ENCODE peak calls at places on chromosomes 5 and 9, in ten cellular contexts. One of them, this sample, is unnamed.
A peak's percentile ranks its signal among the peaks of the same experiment; 100 is the strongest.

GRCh38 chr5:42274913-42275312 is 148.3 kb upstream of the GHR start:
- DNase-seq in neural crest cell: no peak
- DNase-seq in AG04449: no peak
- DNase-seq in neural progenitor cell: no peak
- DNase-seq in CD8-positive, alpha-beta T cell: no peak
- DNase-seq in progenitor cell of endocrine pancreas: no peak
- DNase-seq in astrocyte of the spinal cord: peak; percentile 8
- DNase-seq in HFFc6: no peak
- DNase-seq in endothelial cell: no peak
- DNase-seq in IMR-90: no peak
- DNase-seq in this sample: no peak

GRCh38 chr5:141725909-141726308 is 43.9 kb upstream of the ARAP3 start:
- DNase-seq in CD8-positive, alpha-beta T cell: no peak
- DNase-seq in progenitor cell of endocrine pancreas: no peak
- DNase-seq in endothelial cell: no peak
- DNase-seq in HFFc6: no peak
- DNase-seq in IMR-90: no peak
- DNase-seq in neural progenitor cell: no peak
- DNase-seq in AG04449: no peak
- DNase-seq in astrocyte of the spinal cord: no peak
- DNase-seq in neural crest cell: no peak
- DNase-seq in this sample: no peak

GRCh38 chr5:66423484-66423883 is 172.7 kb upstream of the MAST4 start:
- DNase-seq in IMR-90: no peak
- DNase-seq in CD8-positive, alpha-beta T cell: no peak
- DNase-seq in AG04449: no peak
- DNase-seq in progenitor cell of endocrine pancreas: no peak
- DNase-seq in astrocyte of the spinal cord: no peak
- DNase-seq in endothelial cell: no peak
- DNase-seq in neural progenitor cell: no peak
- DNase-seq in neural crest cell: no peak
- DNase-seq in HFFc6: no peak
- DNase-seq in this sample: no peak

GRCh38 chr5:97044057-97044456 is 98.4 kb downstream of the LIX1 start:
- DNase-seq in CD8-positive, alpha-beta T cell: no peak
- DNase-seq in HFFc6: peak; percentile 30
- DNase-seq in IMR-90: peak; percentile 18
- DNase-seq in astrocyte of the spinal cord: no peak
- DNase-seq in endothelial cell: peak; percentile 52
- DNase-seq in neural crest cell: no peak
- DNase-seq in neural progenitor cell: peak; percentile 59
- DNase-seq in progenitor cell of endocrine pancreas: no peak
- DNase-seq in AG04449: no peak
- DNase-seq in this sample: no peak

GRCh38 chr5:10351199-10351881 is 2.2 kb upstream of the MARCHF6 start:
- DNase-seq in astrocyte of the spinal cord: peak; percentile 85
- DNase-seq in CD8-positive, alpha-beta T cell: no peak
- DNase-seq in progenitor cell of endocrine pancreas: no peak
- DNase-seq in IMR-90: peak; percentile 91
- DNase-seq in HFFc6: peak; percentile 75
- DNase-seq in AG04449: no peak
- DNase-seq in neural progenitor cell: no peak
- DNase-seq in neural crest cell: no peak
- DNase-seq in endothelial cell: no peak
- DNase-seq in this sample: no peak

GRCh38 chr5:16169550-16169949 is 10.0 kb downstream of the MARCHF11 start:
- DNase-seq in neural progenitor cell: no peak
- DNase-seq in AG04449: no peak
- DNase-seq in neural crest cell: no peak
- DNase-seq in IMR-90: no peak
- DNase-seq in endothelial cell: no peak
- DNase-seq in HFFc6: no peak
- DNase-seq in CD8-positive, alpha-beta T cell: no peak
- DNase-seq in progenitor cell of endocrine pancreas: no peak
- DNase-seq in astrocyte of the spinal cord: no peak
- DNase-seq in this sample: no peak

GRCh38 chr9:26210338-26210851 is 532.2 kb upstream of the TUSC1 start:
- DNase-seq in AG04449: no peak
- DNase-seq in progenitor cell of endocrine pancreas: no peak
- DNase-seq in HFFc6: peak; percentile 37
- DNase-seq in IMR-90: peak; percentile 17
- DNase-seq in neural progenitor cell: peak; percentile 23
- DNase-seq in CD8-positive, alpha-beta T cell: no peak
- DNase-seq in endothelial cell: no peak
- DNase-seq in neural crest cell: no peak
- DNase-seq in astrocyte of the spinal cord: peak; percentile 6
- DNase-seq in this sample: no peak

GRCh38 chr9:136858844-136859757 is 7.0 kb downstream of the MAMDC4 start:
- DNase-seq in CD8-positive, alpha-beta T cell: no peak
- DNase-seq in AG04449: no peak
- DNase-seq in progenitor cell of endocrine pancreas: no peak
- DNase-seq in endothelial cell: no peak
- DNase-seq in IMR-90: peak; percentile 51
- DNase-seq in neural crest cell: no peak
- DNase-seq in neural progenitor cell: no peak
- DNase-seq in HFFc6: peak; percentile 30
- DNase-seq in astrocyte of the spinal cord: peak; percentile 41
- DNase-seq in this sample: peak; percentile 14

GRCh38 chr5:54844905-54845566 is 140.4 kb downstream of the ESM1 start:
- DNase-seq in neural progenitor cell: peak; percentile 38
- DNase-seq in CD8-positive, alpha-beta T cell: no peak
- DNase-seq in endothelial cell: no peak
- DNase-seq in AG04449: no peak
- DNase-seq in IMR-90: peak; percentile 79
- DNase-seq in astrocyte of the spinal cord: peak; percentile 77
- DNase-seq in HFFc6: peak; percentile 60
- DNase-seq in neural crest cell: no peak
- DNase-seq in progenitor cell of endocrine pancreas: no peak
- DNase-seq in this sample: no peak

GRCh38 chr9:91948423-91949292 is 1.4 kb downstream of the ROR2 start:
- DNase-seq in neural progenitor cell: peak; percentile 87
- DNase-seq in endothelial cell: peak; percentile 61
- DNase-seq in progenitor cell of endocrine pancreas: peak; percentile 70
- DNase-seq in astrocyte of the spinal cord: no peak
- DNase-seq in IMR-90: peak; percentile 57
- DNase-seq in neural crest cell: peak; percentile 45
- DNase-seq in HFFc6: peak; percentile 6
- DNase-seq in CD8-positive, alpha-beta T cell: no peak
- DNase-seq in AG04449: no peak
- DNase-seq in this sample: peak; percentile 62

GRCh38 chr5:170849374-170849773 is 12.4 kb upstream of the RANBP17 start:
- DNase-seq in AG04449: no peak
- DNase-seq in IMR-90: no peak
- DNase-seq in progenitor cell of endocrine pancreas: no peak
- DNase-seq in endothelial cell: no peak
- DNase-seq in CD8-positive, alpha-beta T cell: no peak
- DNase-seq in neural progenitor cell: no peak
- DNase-seq in astrocyte of the spinal cord: no peak
- DNase-seq in HFFc6: no peak
- DNase-seq in neural crest cell: no peak
- DNase-seq in this sample: no peak
- TF ChIP-seq CTCF in AG04449: no peak
- TF ChIP-seq CTCF in IMR-90: no peak
- TF ChIP-seq CTCF in progenitor cell of endocrine pancreas: no peak
- TF ChIP-seq CTCF in endothelial cell: no peak
- TF ChIP-seq CTCF in CD8-positive, alpha-beta T cell: no peak
- TF ChIP-seq CTCF in neural progenitor cell: peak; percentile 5
- TF ChIP-seq CTCF in astrocyte of the spinal cord: no peak
- TF ChIP-seq CTCF in HFFc6: no peak
- TF ChIP-seq CTCF in neural crest cell: no peak
- TF ChIP-seq CTCF in this sample: no peak

GRCh38 chr9:16312962-16313546 is 557.4 kb downstream of the BNC2 start:
- DNase-seq in neural crest cell: no peak
- DNase-seq in HFFc6: no peak
- DNase-seq in endothelial cell: no peak
- DNase-seq in astrocyte of the spinal cord: no peak
- DNase-seq in AG04449: no peak
- DNase-seq in CD8-positive, alpha-beta T cell: no peak
- DNase-seq in progenitor cell of endocrine pancreas: no peak
- DNase-seq in IMR-90: no peak
- DNase-seq in neural progenitor cell: no peak
- DNase-seq in this sample: no peak
- TF ChIP-seq CTCF in neural crest cell: no peak
- TF ChIP-seq CTCF in HFFc6: no peak
- TF ChIP-seq CTCF in endothelial cell: no peak
- TF ChIP-seq CTCF in astrocyte of the spinal cord: no peak
- TF ChIP-seq CTCF in AG04449: no peak
- TF ChIP-seq CTCF in CD8-positive, alpha-beta T cell: no peak
- TF ChIP-seq CTCF in progenitor cell of endocrine pancreas: no peak
- TF ChIP-seq CTCF in IMR-90: no peak
- TF ChIP-seq CTCF in neural progenitor cell: no peak
- TF ChIP-seq CTCF in this sample: no peak

GRCh38 chr5:32851774-32852173 is 140.7 kb downstream of the NPR3 start:
- DNase-seq in IMR-90: no peak
- DNase-seq in HFFc6: no peak
- DNase-seq in CD8-positive, alpha-beta T cell: no peak
- DNase-seq in neural progenitor cell: no peak
- DNase-seq in AG04449: no peak
- DNase-seq in astrocyte of the spinal cord: no peak
- DNase-seq in progenitor cell of endocrine pancreas: no peak
- DNase-seq in endothelial cell: no peak
- DNase-seq in neural crest cell: no peak
- DNase-seq in this sample: no peak

GRCh38 chr5:32850792-32851191 is 139.7 kb downstream of the NPR3 start:
- DNase-seq in astrocyte of the spinal cord: no peak
- DNase-seq in neural progenitor cell: no peak
- DNase-seq in progenitor cell of endocrine pancreas: no peak
- DNase-seq in AG04449: no peak
- DNase-seq in neural crest cell: no peak
- DNase-seq in IMR-90: no peak
- DNase-seq in endothelial cell: no peak
- DNase-seq in HFFc6: no peak
- DNase-seq in CD8-positive, alpha-beta T cell: no peak
- DNase-seq in this sample: no peak

GRCh38 chr5:32848681-32849080 is 137.6 kb downstream of the NPR3 start:
- DNase-seq in neural crest cell: no peak
- DNase-seq in endothelial cell: no peak
- DNase-seq in astrocyte of the spinal cord: no peak
- DNase-seq in neural progenitor cell: no peak
- DNase-seq in IMR-90: peak; percentile 60
- DNase-seq in AG04449: no peak
- DNase-seq in progenitor cell of endocrine pancreas: no peak
- DNase-seq in CD8-positive, alpha-beta T cell: no peak
- DNase-seq in HFFc6: no peak
- DNase-seq in this sample: no peak

GRCh38 chr5:32854473-32854872 is 143.4 kb downstream of the NPR3 start:
- DNase-seq in neural progenitor cell: no peak
- DNase-seq in astrocyte of the spinal cord: no peak
- DNase-seq in IMR-90: no peak
- DNase-seq in CD8-positive, alpha-beta T cell: no peak
- DNase-seq in HFFc6: no peak
- DNase-seq in progenitor cell of endocrine pancreas: no peak
- DNase-seq in neural crest cell: no peak
- DNase-seq in AG04449: no peak
- DNase-seq in endothelial cell: no peak
- DNase-seq in this sample: no peak

DNA sequence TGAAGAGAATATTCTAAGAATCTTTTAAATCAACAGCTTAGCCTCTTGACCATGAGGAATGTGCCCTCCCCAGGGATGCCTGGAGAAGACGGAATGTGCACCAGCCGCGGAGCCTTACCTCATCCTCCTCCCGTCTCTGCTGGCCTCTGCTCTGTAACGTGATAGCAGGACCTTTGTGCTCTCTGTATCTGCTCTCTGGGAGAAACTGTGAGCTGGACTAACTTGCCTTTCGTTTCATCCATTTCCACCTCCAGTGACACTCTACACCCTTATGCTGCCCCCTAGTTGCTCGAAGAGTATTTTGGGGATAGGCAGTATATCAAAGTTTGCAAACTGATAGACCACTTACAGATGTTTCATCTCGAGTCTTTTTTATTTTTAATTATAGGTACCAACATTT is 141.4 kb downstream of the NPR3 start:
- DNase-seq in IMR-90: peak; percentile 89
- DNase-seq in astrocyte of the spinal cord: peak; percentile 79
- DNase-seq in CD8-positive, alpha-beta T cell: no peak
- DNase-seq in HFFc6: peak; percentile 10
- DNase-seq in neural progenitor cell: peak; percentile 78
- DNase-seq in AG04449: peak; percentile 53
- DNase-seq in progenitor cell of endocrine pancreas: no peak
- DNase-seq in neural crest cell: no peak
- DNase-seq in endothelial cell: no peak
- DNase-seq in this sample: no peak
- TF ChIP-seq CTCF in IMR-90: peak; percentile 55
- TF ChIP-seq CTCF in astrocyte of the spinal cord: peak; percentile 40
- TF ChIP-seq CTCF in CD8-positive, alpha-beta T cell: no peak
- TF ChIP-seq CTCF in HFFc6: peak; percentile 63
- TF ChIP-seq CTCF in neural progenitor cell: peak; percentile 61
- TF ChIP-seq CTCF in AG04449: peak; percentile 16
- TF ChIP-seq CTCF in progenitor cell of endocrine pancreas: peak; percentile 42
- TF ChIP-seq CTCF in neural crest cell: peak; percentile 45
- TF ChIP-seq CTCF in endothelial cell: no peak
- TF ChIP-seq CTCF in this sample: no peak

GRCh38 chr5:121758640-121759039 is 93.0 kb upstream of the FTMT start:
- DNase-seq in progenitor cell of endocrine pancreas: no peak
- DNase-seq in astrocyte of the spinal cord: no peak
- DNase-seq in neural progenitor cell: peak; percentile 72
- DNase-seq in AG04449: no peak
- DNase-seq in HFFc6: no peak
- DNase-seq in neural crest cell: no peak
- DNase-seq in IMR-90: no peak
- DNase-seq in CD8-positive, alpha-beta T cell: no peak
- DNase-seq in endothelial cell: peak; percentile 5
- DNase-seq in this sample: no peak

GRCh38 chr5:121762416-121762815 is 89.3 kb upstream of the FTMT start:
- DNase-seq in neural crest cell: no peak
- DNase-seq in HFFc6: no peak
- DNase-seq in AG04449: no peak
- DNase-seq in IMR-90: no peak
- DNase-seq in CD8-positive, alpha-beta T cell: no peak
- DNase-seq in neural progenitor cell: no peak
- DNase-seq in astrocyte of the spinal cord: no peak
- DNase-seq in endothelial cell: no peak
- DNase-seq in progenitor cell of endocrine pancreas: no peak
- DNase-seq in this sample: no peak

GRCh38 chr5:121763674-121764073 is 88.0 kb upstream of the FTMT start:
- DNase-seq in AG04449: no peak
- DNase-seq in neural crest cell: no peak
- DNase-seq in HFFc6: no peak
- DNase-seq in IMR-90: no peak
- DNase-seq in CD8-positive, alpha-beta T cell: no peak
- DNase-seq in progenitor cell of endocrine pancreas: no peak
- DNase-seq in astrocyte of the spinal cord: no peak
- DNase-seq in neural progenitor cell: peak; percentile 39
- DNase-seq in endothelial cell: no peak
- DNase-seq in this sample: no peak

GRCh38 chr5:121752149-121752548 is 99.5 kb upstream of the FTMT start:
- DNase-seq in progenitor cell of endocrine pancreas: no peak
- DNase-seq in CD8-positive, alpha-beta T cell: no peak
- DNase-seq in neural progenitor cell: no peak
- DNase-seq in endothelial cell: no peak
- DNase-seq in neural crest cell: no peak
- DNase-seq in AG04449: no peak
- DNase-seq in astrocyte of the spinal cord: no peak
- DNase-seq in HFFc6: no peak
- DNase-seq in IMR-90: no peak
- DNase-seq in this sample: no peak

DNA sequence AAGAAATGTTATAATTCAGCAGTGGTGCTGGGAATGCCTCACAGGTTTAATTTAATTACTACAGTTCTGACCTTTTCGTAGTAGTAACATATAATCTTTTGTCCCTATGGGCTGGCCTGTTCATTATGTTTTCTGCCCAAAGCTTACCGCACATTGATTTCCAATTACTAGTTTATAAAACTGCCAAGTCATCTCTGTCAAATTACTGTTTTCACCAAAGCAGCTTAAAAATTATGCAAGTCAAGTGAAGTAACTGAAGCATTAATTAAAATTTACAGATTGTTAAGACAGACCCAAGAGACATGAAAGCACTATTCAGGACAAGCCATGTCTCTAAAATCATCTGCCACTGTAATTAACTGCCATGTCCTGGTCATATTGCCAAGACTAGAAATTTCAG is 93.9 kb upstream of the FTMT start:
- DNase-seq in CD8-positive, alpha-beta T cell: no peak
- DNase-seq in endothelial cell: no peak
- DNase-seq in neural crest cell: no peak
- DNase-seq in astrocyte of the spinal cord: no peak
- DNase-seq in HFFc6: no peak
- DNase-seq in neural progenitor cell: no peak
- DNase-seq in progenitor cell of endocrine pancreas: no peak
- DNase-seq in AG04449: no peak
- DNase-seq in IMR-90: no peak
- DNase-seq in this sample: no peak
- TF ChIP-seq CTCF in CD8-positive, alpha-beta T cell: no peak
- TF ChIP-seq CTCF in endothelial cell: no peak
- TF ChIP-seq CTCF in neural crest cell: no peak
- TF ChIP-seq CTCF in astrocyte of the spinal cord: no peak
- TF ChIP-seq CTCF in HFFc6: no peak
- TF ChIP-seq CTCF in neural progenitor cell: no peak
- TF ChIP-seq CTCF in progenitor cell of endocrine pancreas: no peak
- TF ChIP-seq CTCF in AG04449: no peak
- TF ChIP-seq CTCF in IMR-90: no peak
- TF ChIP-seq CTCF in this sample: no peak